ENCODE peak calls at places on chromosomes 12 and 14, in nine cellular contexts. One of them, this sample, is unnamed.

GRCh38 chr12:89833337-89834252 is 125.0 kb upstream of the ATP2B1 start:
- DNase-seq in stimulated activated CD8-positive, alpha-beta memory T cell treated with anti-CD3 and anti-CD28 coated beads, Interleukin-15, amount 100 ng/mL, for 1 hour: no peak
- DNase-seq in SW 1271: no peak
- DNase-seq in AML-193: no peak
- DNase-seq in cardiac fibroblast: no peak
- DNase-seq in GM23248: peak; percentile 52
- DNase-seq in stimulated activated CD4-positive, alpha-beta T cell treated with anti-CD3 and anti-CD28 coated beads, Interleukin-4, amount 100 ng/mL, for 1 hour: no peak
- DNase-seq in NAMALWA: no peak
- DNase-seq in effector memory CD4-positive, alpha-beta T cell: no peak
- DNase-seq in this sample: peak; percentile 86

GRCh38 chr14:106691601-106692291 is 1165.4 kb downstream of the TMEM121 start:
- DNase-seq in stimulated activated CD8-positive, alpha-beta memory T cell treated with anti-CD3 and anti-CD28 coated beads, Interleukin-15, amount 100 ng/mL, for 1 hour: no peak
- DNase-seq in SW 1271: no peak
- DNase-seq in AML-193: peak; percentile 13
- DNase-seq in cardiac fibroblast: no peak
- DNase-seq in GM23248: peak; percentile 0
- DNase-seq in stimulated activated CD4-positive, alpha-beta T cell treated with anti-CD3 and anti-CD28 coated beads, Interleukin-4, amount 100 ng/mL, for 1 hour: peak; percentile 65
- DNase-seq in NAMALWA: peak; percentile 92
- DNase-seq in effector memory CD4-positive, alpha-beta T cell: peak; percentile 28
- DNase-seq in this sample: no peak

GRCh38 chr12:116759783-116760581 is 21.9 kb downstream of the RNFT2 start:
- DNase-seq in stimulated activated CD8-positive, alpha-beta memory T cell treated with anti-CD3 and anti-CD28 coated beads, Interleukin-15, amount 100 ng/mL, for 1 hour: no peak
- DNase-seq in SW 1271: no peak
- DNase-seq in AML-193: no peak
- DNase-seq in cardiac fibroblast: peak; percentile 46
- DNase-seq in GM23248: no peak
- DNase-seq in stimulated activated CD4-positive, alpha-beta T cell treated with anti-CD3 and anti-CD28 coated beads, Interleukin-4, amount 100 ng/mL, for 1 hour: peak; percentile 23
- DNase-seq in NAMALWA: no peak
- DNase-seq in effector memory CD4-positive, alpha-beta T cell: peak; percentile 5
- DNase-seq in this sample: no peak

GRCh38 chr12:76698316-76698715 is 65.6 kb upstream of the ZDHHC17 start:
- DNase-seq in stimulated activated CD8-positive, alpha-beta memory T cell treated with anti-CD3 and anti-CD28 coated beads, Interleukin-15, amount 100 ng/mL, for 1 hour: no peak
- DNase-seq in SW 1271: no peak
- DNase-seq in AML-193: no peak
- DNase-seq in cardiac fibroblast: no peak
- DNase-seq in GM23248: no peak
- DNase-seq in stimulated activated CD4-positive, alpha-beta T cell treated with anti-CD3 and anti-CD28 coated beads, Interleukin-4, amount 100 ng/mL, for 1 hour: no peak
- DNase-seq in NAMALWA: no peak
- DNase-seq in effector memory CD4-positive, alpha-beta T cell: no peak
- DNase-seq in this sample: peak; percentile 15

GRCh38 chr12:68844788-68845695 is 37.1 kb downstream of the MDM2 start:
- DNase-seq in stimulated activated CD8-positive, alpha-beta memory T cell treated with anti-CD3 and anti-CD28 coated beads, Interleukin-15, amount 100 ng/mL, for 1 hour: no peak
- DNase-seq in SW 1271: no peak
- DNase-seq in AML-193: no peak
- DNase-seq in cardiac fibroblast: no peak
- DNase-seq in GM23248: no peak
- DNase-seq in stimulated activated CD4-positive, alpha-beta T cell treated with anti-CD3 and anti-CD28 coated beads, Interleukin-4, amount 100 ng/mL, for 1 hour: no peak
- DNase-seq in NAMALWA: no peak
- DNase-seq in effector memory CD4-positive, alpha-beta T cell: no peak
- DNase-seq in this sample: no peak

GRCh38 chr12:92434607-92435025 is 268.2 kb upstream of the PLEKHG7 start:
- DNase-seq in stimulated activated CD8-positive, alpha-beta memory T cell treated with anti-CD3 and anti-CD28 coated beads, Interleukin-15, amount 100 ng/mL, for 1 hour: no peak
- DNase-seq in SW 1271: no peak
- DNase-seq in AML-193: no peak
- DNase-seq in cardiac fibroblast: no peak
- DNase-seq in GM23248: no peak
- DNase-seq in stimulated activated CD4-positive, alpha-beta T cell treated with anti-CD3 and anti-CD28 coated beads, Interleukin-4, amount 100 ng/mL, for 1 hour: no peak
- DNase-seq in NAMALWA: peak; percentile 21
- DNase-seq in effector memory CD4-positive, alpha-beta T cell: no peak
- DNase-seq in this sample: no peak

GRCh38 chr12:91490667-91491309 is 308.2 kb upstream of the DCN start:
- DNase-seq in stimulated activated CD8-positive, alpha-beta memory T cell treated with anti-CD3 and anti-CD28 coated beads, Interleukin-15, amount 100 ng/mL, for 1 hour: no peak
- DNase-seq in SW 1271: no peak
- DNase-seq in AML-193: no peak
- DNase-seq in cardiac fibroblast: no peak
- DNase-seq in GM23248: no peak
- DNase-seq in stimulated activated CD4-positive, alpha-beta T cell treated with anti-CD3 and anti-CD28 coated beads, Interleukin-4, amount 100 ng/mL, for 1 hour: no peak
- DNase-seq in NAMALWA: no peak
- DNase-seq in effector memory CD4-positive, alpha-beta T cell: no peak
- DNase-seq in this sample: no peak

GRCh38 chr14:49598479-49599301 is at the start of gene LRR1:
- DNase-seq in stimulated activated CD8-positive, alpha-beta memory T cell treated with anti-CD3 and anti-CD28 coated beads, Interleukin-15, amount 100 ng/mL, for 1 hour: peak; percentile 75
- DNase-seq in SW 1271: peak; percentile 65
- DNase-seq in AML-193: peak; percentile 71
- DNase-seq in cardiac fibroblast: peak; percentile 82
- DNase-seq in GM23248: peak; percentile 93
- DNase-seq in stimulated activated CD4-positive, alpha-beta T cell treated with anti-CD3 and anti-CD28 coated beads, Interleukin-4, amount 100 ng/mL, for 1 hour: peak; percentile 86
- DNase-seq in NAMALWA: peak; percentile 71
- DNase-seq in effector memory CD4-positive, alpha-beta T cell: peak; percentile 76
- DNase-seq in this sample: peak; percentile 87

This sample was measured in adipocyte.